ENCODE peak calls at places on chromosomes 2 and 18, in ten cellular contexts. E is NCI-H510A; O is choroid plexus epithelial cell; K is RPMI7951; U is Right ventricle myocardium superior; H is fibroblast of the aortic adventitia; V is stimulated activated CD4-positive, alpha-beta T cell treated with anti-CD3 and anti-CD28 coated beads, Interleukin-12 subunit alpha, Interleukin-12 subunit beta, amount 100 ng/mL, for 48 hours; N is activated CD8-positive, alpha-beta T cell treated with anti-CD3 and anti-CD28 coated beads, Interleukin-2, amount 10 ng/mL, durations not matched to agents 7 days and 5 days; T is uterus; L is CD4-positive, alpha-beta T cell. F is an unnamed sample.
A peak's percentile ranks its signal among the peaks of the same experiment; 100 is the strongest.

GRCh38 chr2:19802088-19802806 is 99.5 kb downstream of the TTC32 start:
- DNase-seq in E (no peak), O (peak; percentile 61), K (peak; percentile 42), U (no peak), H (peak; percentile 51), V (no peak), N (no peak), T (no peak), L (no peak), F (no peak)

GRCh38 chr18:79481041-79481790 is 85.5 kb downstream of the NFATC1 start:
- DNase-seq in E (no peak), O (no peak), K (no peak), U (peak; percentile 14), H (no peak), V (no peak), N (no peak), T (no peak), L (no peak), F (no peak)

GRCh38 chr2:120204417-120204816 is 18.8 kb downstream of the TMEM185B start:
- DNase-seq in E (no peak), O (no peak), K (no peak), U (no peak), H (no peak), V (no peak), N (no peak), T (no peak), L (no peak), F (no peak)

GRCh38 chr2:12712871-12713270 is 3.9 kb upstream of the TRIB2 start:
- DNase-seq in E (no peak), O (peak; percentile 97), K (no peak), U (no peak), H (no peak), V (no peak), N (no peak), T (no peak), L (no peak), F (no peak)

GRCh38 chr2:70982971-70983370 is 4.5 kb downstream of the ANKRD53 start:
- DNase-seq in E (no peak), O (no peak), K (no peak), U (no peak), H (no peak), V (no peak), N (no peak), T (no peak), L (no peak), F (no peak)

GRCh38 chr2:24026233-24026632 is 16.3 kb downstream of the MFSD2B start:
- DNase-seq in E (no peak), O (no peak), K (no peak), U (no peak), H (no peak), V (no peak), N (no peak), T (no peak), L (no peak), F (no peak)

GRCh38 chr2:102200539-102200938 is 13.7 kb downstream of the IL1RL2 start:
- DNase-seq in E (no peak), O (no peak), K (no peak), U (no peak), H (no peak), V (no peak), N (no peak), T (no peak), L (no peak), F (no peak)

GRCh38 chr2:30267161-30267568 is 35.8 kb downstream of the LBH start:
- DNase-seq in E (no peak), O (no peak), K (no peak), U (no peak), H (no peak), V (peak; percentile 58), N (peak; percentile 62), T (no peak), L (no peak), F (no peak)

GRCh38 chr2:224909885-224910517 is 132.3 kb downstream of the DOCK10 start:
- DNase-seq in E (peak; percentile 31), O (peak; percentile 99), K (peak; percentile 87), U (peak; percentile 61), H (peak; percentile 92), V (no peak), N (no peak), T (peak; percentile 46), L (no peak), F (peak; percentile 50)

GRCh38 chr2:71331581-71332412 is at the start of gene ZNF638:
- DNase-seq in E (peak; percentile 87), O (peak; percentile 95), K (peak; percentile 91), U (peak; percentile 97), H (peak; percentile 92), V (peak; percentile 89), N (peak; percentile 93), T (peak; percentile 92), L (peak; percentile 92), F (peak; percentile 43)

GRCh38 chr2:231410293-231411004 is 14.9 kb downstream of the B3GNT7 start:
- DNase-seq in E (no peak), O (no peak), K (no peak), U (no peak), H (no peak), V (no peak), N (no peak), T (no peak), L (no peak), F (no peak)

GRCh38 chr18:45621068-45621511 is 5.8 kb downstream of the SLC14A2 start:
- DNase-seq in E (no peak), O (peak; percentile 67), K (peak; percentile 44), U (no peak), H (peak; percentile 62), V (peak; percentile 12), N (peak; percentile 57), T (peak; percentile 48), L (peak; percentile 42), F (no peak)

GRCh38 chr2:136376211-136376610 is 258.3 kb upstream of the CXCR4 start:
- DNase-seq in E (no peak), O (no peak), K (no peak), U (no peak), H (no peak), V (no peak), N (no peak), T (no peak), L (no peak), F (no peak)

GRCh38 chr2:207784898-207785297 is 15.2 kb upstream of the FZD5 start:
- DNase-seq in E (no peak), O (no peak), K (no peak), U (no peak), H (no peak), V (no peak), N (no peak), T (no peak), L (no peak), F (no peak)

GRCh38 chr2:73593676-73594075 is 48.5 kb downstream of the NAT8 start:
- DNase-seq in E (no peak), O (peak; percentile 28), K (no peak), U (no peak), H (no peak), V (no peak), N (no peak), T (no peak), L (no peak), F (no peak)

GRCh38 chr2:138536302-138536701 is 34.7 kb downstream of the SPOPL start:
- DNase-seq in E (no peak), O (peak; percentile 3), K (peak; percentile 90), U (no peak), H (peak; percentile 47), V (no peak), N (no peak), T (no peak), L (no peak), F (no peak)

GRCh38 chr18:12996661-12997292 is 5.6 kb downstream of the CEP192 start:
- DNase-seq in E (no peak), O (no peak), K (no peak), U (no peak), H (no peak), V (no peak), N (no peak), T (no peak), L (no peak), F (no peak)

GRCh38 chr18:50869150-50869549 is 9.8 kb upstream of the ME2 start:
- DNase-seq in E (peak; percentile 8), O (no peak), K (no peak), U (no peak), H (no peak), V (no peak), N (no peak), T (no peak), L (no peak), F (no peak)

GRCh38 chr2:161134547-161135518 is 25.4 kb upstream of the TANK start:
- DNase-seq in E (no peak), O (peak; percentile 26), K (peak; percentile 67), U (no peak), H (peak; percentile 48), V (no peak), N (no peak), T (no peak), L (no peak), F (no peak)

GRCh38 chr2:23843051-23843976 is 83.6 kb downstream of the ATAD2B start:
- DNase-seq in E (no peak), O (peak; percentile 10), K (no peak), U (no peak), H (peak; percentile 47), V (no peak), N (no peak), T (no peak), L (no peak), F (no peak)

GRCh38 chr2:15772681-15773080 is 167.7 kb upstream of the MYCN start:
- DNase-seq in E (no peak), O (no peak), K (no peak), U (no peak), H (no peak), V (no peak), N (no peak), T (no peak), L (no peak), F (no peak)

GRCh38 chr2:42105330-42106256 is 57.8 kb downstream of the PKDCC start:
- DNase-seq in E (no peak), O (peak; percentile 45), K (no peak), U (no peak), H (no peak), V (peak; percentile 54), N (peak; percentile 94), T (no peak), L (peak; percentile 78), F (no peak)

GRCh38 chr2:236196366-236196765 is 28.2 kb upstream of the GBX2 start:
- DNase-seq in E (no peak), O (no peak), K (no peak), U (no peak), H (no peak), V (no peak), N (no peak), T (no peak), L (no peak), F (no peak)

GRCh38 chr2:71333619-71334018 is 2.0 kb downstream of the ZNF638 start:
- DNase-seq in E (no peak), O (no peak), K (no peak), U (no peak), H (peak; percentile 28), V (no peak), N (no peak), T (no peak), L (no peak), F (no peak)